ENCODE peak calls at places on chromosomes 6 and 20, in five cellular contexts. Y is fibroblast of mammary gland, F is heart right ventricle, P is heart left ventricle, S is uterus. W is an unnamed sample.

GRCh38 chr6:64255000-64255399 is 619.4 kb downstream of the PHF3 start:
- DNase-seq in S (no peak), Y (no peak), F (no peak), P (no peak), W (no peak)

GRCh38 chr6:20038805-20039204 is 173.5 kb downstream of the MBOAT1 start:
- DNase-seq in S (no peak), P (no peak), F (no peak), Y (peak), W (peak)

GRCh38 chr6:112563368-112563767 is 216.2 kb downstream of the RFPL4B start:
- DNase-seq in S (no peak), F (no peak), P (no peak), Y (no peak), W (peak)

GRCh38 chr6:130928158-130928917 is 101.1 kb downstream of the SMLR1 start:
- DNase-seq in S (no peak), Y (no peak), P (no peak), F (no peak), W (no peak)

GRCh38 chr6:128068110-128068460 is 167.2 kb upstream of the THEMIS start:
- DNase-seq in Y (no peak), F (no peak), P (peak), S (no peak), W (no peak)

GRCh38 chr20:38724603-38725457 is 544 bp downstream of the SLC32A1 start:
- DNase-seq in S (no peak), P (no peak), Y (no peak), F (no peak), W (no peak)

GRCh38 chr20:33541074-33541473 is 51.2 kb downstream of the CBFA2T2 start:
- DNase-seq in S (no peak), Y (no peak), P (no peak), F (no peak), W (no peak)

GRCh38 chr6:41690541-41691330 is 44.7 kb downstream of the TFEB start:
- DNase-seq in Y (no peak), F (no peak), S (no peak), P (no peak), W (no peak)

GRCh38 chr6:37698264-37699137 is 818 bp upstream of the MDGA1 start:
- DNase-seq in P (peak), Y (no peak), F (peak), S (peak), W (peak)

GRCh38 chr6:44386929-44387345 is 569 bp upstream of the CDC5L start:
- DNase-seq in P (no peak), F (no peak), S (peak), Y (peak), W (peak)

GRCh38 chr6:69980624-69981023 is 114.3 kb downstream of the COL19A1 start:
- DNase-seq in Y (no peak), F (no peak), S (no peak), P (no peak), W (no peak)

GRCh38 chr6:32153252-32153834 is 598 bp upstream of the PPT2 start:
- DNase-seq in P (no peak), S (peak), F (peak), Y (peak), W (no peak)

GRCh38 chr6:32149932-32150920 is 1.5 kb downstream of the PRRT1 start:
- DNase-seq in S (no peak), Y (no peak), F (no peak), P (no peak), W (no peak)

GRCh38 chr6:32152414-32153251 is 894 bp upstream of the PRRT1 start:
- DNase-seq in P (no peak), F (no peak), Y (peak), S (peak), W (peak)

GRCh38 chr6:32151131-32151884 is 431 bp downstream of the PRRT1 start:
- DNase-seq in F (no peak), S (peak), P (no peak), Y (no peak), W (no peak)

DNA sequence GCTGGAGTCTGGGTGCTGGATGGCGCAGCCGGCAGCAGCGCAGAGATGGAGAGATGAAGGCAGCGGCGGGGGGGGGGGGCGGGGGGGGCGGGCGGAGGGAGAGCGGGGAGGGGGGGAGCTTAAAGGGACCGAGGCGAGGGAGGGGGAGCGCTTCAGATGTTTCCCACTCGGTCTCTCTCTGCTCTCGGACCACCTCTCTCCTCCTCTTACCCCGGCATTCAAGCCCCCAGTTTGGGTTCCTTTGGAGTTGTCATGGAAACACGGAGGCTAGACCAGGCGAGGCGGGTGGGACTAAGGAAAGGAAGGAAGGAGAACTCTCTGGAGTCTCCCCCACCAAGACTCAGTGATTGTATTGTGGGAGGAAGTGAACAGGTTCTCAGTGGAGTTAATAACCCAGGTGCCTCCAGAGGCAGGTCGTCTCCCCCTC is at the start of gene PRRT1:
- DNase-seq in F (no peak), Y (no peak), S (peak), P (no peak), W (no peak)
- H3K4me3 ChIP-seq in F (peak), Y (peak), S (peak), P (peak), W (peak)

DNA sequence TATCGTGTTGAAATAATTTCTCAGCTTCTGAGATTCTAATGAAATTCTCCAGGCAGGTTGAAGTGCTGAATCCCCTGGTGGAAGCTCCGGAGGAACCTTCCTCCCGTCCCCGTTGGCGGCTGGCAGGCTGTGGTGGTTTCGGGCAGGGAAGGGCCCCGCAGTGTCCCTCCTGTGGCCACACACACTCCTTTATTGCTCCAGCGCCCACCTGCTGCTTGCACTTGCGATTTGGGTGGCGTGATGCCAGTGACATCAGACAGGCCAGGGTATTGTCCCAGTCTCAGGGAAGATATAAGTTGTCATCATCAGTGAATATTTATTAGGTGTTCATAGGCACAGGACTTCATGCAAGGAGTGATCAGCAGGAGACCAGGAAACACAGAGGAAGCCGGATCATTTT is 530.4 kb downstream of the QKI start:
- DNase-seq in Y (no peak), F (peak), S (no peak), P (no peak), W (no peak)
- TF ChIP-seq CTCF in Y (no peak), F (no peak), S (no peak), P (no peak), W (no peak)

GRCh38 chr6:155207223-155207622 is 56.6 kb upstream of the CLDN20 start:
- DNase-seq in S (no peak), F (no peak), Y (no peak), P (no peak), W (no peak)
- H3K4me3 ChIP-seq in S (no peak), F (no peak), Y (no peak), P (no peak), W (no peak)

GRCh38 chr20:57503035-57503658 is 21.8 kb downstream of the CTCFL start:
- DNase-seq in Y (no peak), P (no peak), F (no peak), S (no peak), W (no peak)

GRCh38 chr20:57500941-57501340 is 24.0 kb downstream of the CTCFL start:
- DNase-seq in Y (no peak), P (no peak), S (no peak), F (no peak), W (no peak)

GRCh38 chr20:57500235-57500634 is 24.7 kb downstream of the CTCFL start:
- DNase-seq in P (no peak), F (no peak), Y (no peak), S (no peak), W (no peak)

GRCh38 chr20:57502331-57502700 is 22.6 kb downstream of the CTCFL start:
- DNase-seq in F (no peak), S (no peak), Y (no peak), P (no peak), W (no peak)

DNA sequence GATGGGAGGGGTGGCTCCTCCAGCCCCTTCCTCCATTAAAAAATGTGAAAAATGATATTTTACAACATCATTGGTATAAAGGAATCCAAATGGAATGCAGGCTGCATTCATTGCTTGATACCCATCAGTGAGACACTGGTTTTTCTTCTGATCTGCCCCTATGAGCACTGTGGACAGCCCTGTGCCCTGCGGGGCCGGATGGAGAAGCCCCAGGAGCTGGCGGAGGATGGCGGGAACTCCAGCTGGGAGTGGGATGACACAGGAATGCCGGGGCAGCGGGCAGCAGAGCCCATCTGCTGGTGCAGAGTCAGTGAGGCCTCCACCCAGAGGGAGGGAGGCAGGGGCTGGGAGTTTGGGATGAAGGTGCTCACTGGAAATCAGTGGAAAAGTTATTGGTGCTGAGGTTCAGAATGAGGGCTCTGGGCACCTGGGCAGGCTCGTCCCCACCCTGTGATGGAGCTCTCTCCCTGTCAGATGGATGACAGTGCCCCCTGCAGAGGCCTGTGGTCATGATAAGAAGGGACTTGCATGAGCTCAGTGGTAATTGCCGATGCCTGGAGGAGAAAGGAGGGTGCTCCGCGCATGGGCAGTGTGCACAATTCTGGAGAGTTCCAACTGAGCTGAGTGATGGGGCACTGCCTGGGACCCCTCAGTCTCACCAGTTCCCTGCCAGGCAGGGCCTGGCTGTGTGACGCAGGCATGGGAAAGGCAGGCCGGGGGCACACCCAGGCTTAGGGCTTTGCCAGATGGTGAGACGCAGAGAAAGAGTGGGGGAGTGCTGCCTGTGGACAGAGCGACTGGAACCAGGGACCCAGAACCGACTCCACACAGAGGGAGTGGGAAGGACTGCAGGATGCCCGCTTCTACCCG is 23.2 kb downstream of the CTCFL start:
- DNase-seq in P (no peak), Y (no peak), F (no peak), S (no peak), W (peak)
- TF ChIP-seq CTCF in P (no peak), Y (no peak), F (no peak), S (no peak), W (no peak)

DNA sequence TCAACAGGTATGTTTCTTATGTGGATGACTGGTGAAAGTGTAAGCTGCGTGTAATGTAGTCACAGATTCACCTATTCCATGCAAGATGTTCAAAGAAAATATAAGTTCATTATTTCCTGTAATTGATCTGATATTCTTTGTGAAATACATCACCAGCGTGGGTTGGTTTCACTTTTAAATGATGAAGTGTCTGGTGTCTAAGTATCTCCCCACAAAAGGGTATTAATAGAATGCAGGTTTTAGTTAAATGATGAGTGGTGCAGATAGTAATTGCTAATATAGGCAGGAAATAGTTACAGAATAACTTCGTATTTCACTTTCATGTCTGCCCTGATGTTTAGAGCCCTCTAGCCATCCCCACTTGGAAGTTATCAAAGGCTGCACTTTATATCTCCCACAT is 22.2 kb downstream of the PGBD1 start:
- DNase-seq in P (no peak), Y (no peak), S (no peak), F (no peak), W (no peak)
- H3K4me3 ChIP-seq in P (no peak), Y (no peak), S (no peak), F (no peak), W (no peak)